ENCODE peak calls at places on chromosomes 6 and 20, in seven cellular contexts. U is ELR; S is GM03348; X is activated naive CD4-positive, alpha-beta T cell; R is KBM-7; I is progenitor cell of endocrine pancreas; E is astrocyte of the cerebellum. A is an unnamed sample.

GRCh38 chr6:90284745-90285481 is 11.7 kb downstream of the BACH2 start:
- DNase-seq in S (no peak), I (no peak), R (peak; percentile 15), X (no peak), U (peak; percentile 73), E (peak; percentile 63), A (no peak)

GRCh38 chr6:21305827-21306469 is 287.6 kb upstream of the SOX4 start:
- DNase-seq in X (no peak), S (peak; percentile 37), I (no peak), R (peak; percentile 13), U (peak; percentile 24), E (no peak), A (peak; percentile 35)

GRCh38 chr6:37657117-37657886 is 40.4 kb downstream of the MDGA1 start:
- DNase-seq in E (no peak), I (no peak), S (no peak), R (no peak), U (peak; percentile 83), X (no peak), A (peak; percentile 80)

GRCh38 chr6:37210313-37210898 is 40.5 kb downstream of the PIM1 start:
- DNase-seq in X (peak; percentile 63), U (peak; percentile 86), I (peak; percentile 67), R (peak; percentile 85), S (peak; percentile 85), E (peak; percentile 81), A (peak; percentile 85)

GRCh38 chr6:10582774-10583508 is 61.8 kb downstream of the GCNT2 start:
- DNase-seq in E (peak; percentile 4), I (no peak), R (peak; percentile 33), U (no peak), X (no peak), S (no peak), A (no peak)

GRCh38 chr20:52996130-52996529 is 24.0 kb downstream of the TSHZ2 start:
- DNase-seq in I (no peak), U (no peak), E (no peak), X (no peak), S (no peak), R (no peak), A (no peak)

GRCh38 chr20:20321917-20322316 is 46.0 kb upstream of the INSM1 start:
- DNase-seq in R (no peak), E (no peak), X (no peak), I (no peak), S (no peak), U (no peak), A (no peak)

GRCh38 chr6:47391675-47392074 is 82.0 kb upstream of the TNFRSF21 start:
- DNase-seq in S (no peak), I (no peak), E (no peak), R (no peak), X (no peak), U (no peak), A (no peak)

GRCh38 chr6:113486172-113486571 is 371.0 kb upstream of the MARCKS start:
- DNase-seq in X (no peak), U (no peak), E (no peak), I (no peak), R (no peak), S (no peak), A (no peak)

GRCh38 chr6:169832247-169832948 is 81.0 kb downstream of the ERMARD start:
- DNase-seq in I (no peak), X (no peak), U (no peak), R (no peak), S (no peak), E (no peak), A (no peak)

GRCh38 chr20:41509801-41510200 is 108.4 kb downstream of the CHD6 start:
- DNase-seq in E (no peak), R (no peak), S (peak; percentile 37), X (no peak), I (no peak), U (no peak), A (no peak)

GRCh38 chr20:19463597-19463996 is 251.2 kb downstream of the SLC24A3 start:
- DNase-seq in I (no peak), U (no peak), R (no peak), E (no peak), S (no peak), X (no peak), A (no peak)

GRCh38 chr20:32993484-32994050 is 10.7 kb downstream of the SUN5 start:
- DNase-seq in U (no peak), X (no peak), R (no peak), S (no peak), E (no peak), I (no peak), A (no peak)

GRCh38 chr20:43341541-43341940 is 116.2 kb upstream of the SRSF6 start:
- DNase-seq in I (no peak), U (no peak), R (no peak), S (no peak), X (no peak), E (no peak), A (no peak)

GRCh38 chr20:26216025-26216424 is 519.4 kb upstream of the ZNF337 start:
- DNase-seq in U (peak; percentile 71), E (no peak), I (no peak), X (no peak), S (peak; percentile 22), R (no peak), A (no peak)

GRCh38 chr6:157813757-157814455 is 9.1 kb upstream of the SNX9 start:
- DNase-seq in I (no peak), S (peak; percentile 30), R (no peak), E (peak; percentile 78), X (no peak), U (peak; percentile 63), A (no peak)

GRCh38 chr6:124967444-124967843 is 5.2 kb downstream of the RNF217 start:
- DNase-seq in S (no peak), E (no peak), R (no peak), X (no peak), U (peak; percentile 85), I (no peak), A (no peak)

GRCh38 chr6:45644720-45645119 is 267.0 kb upstream of the SUPT3H start:
- DNase-seq in X (no peak), R (no peak), I (no peak), S (no peak), E (no peak), U (no peak), A (no peak)

GRCh38 chr6:42099340-42100028 is 42.9 kb downstream of the C6orf132 start:
- DNase-seq in S (peak; percentile 69), R (no peak), X (no peak), U (peak; percentile 79), I (no peak), E (no peak), A (peak; percentile 74)

GRCh38 chr6:22333802-22334201 is 37.0 kb upstream of the PRL start:
- DNase-seq in U (no peak), E (no peak), R (no peak), S (no peak), I (no peak), X (no peak), A (no peak)

GRCh38 chr20:46558511-46558959 is 8.1 kb upstream of the OCSTAMP start:
- DNase-seq in I (no peak), U (peak; percentile 97), S (peak; percentile 69), E (peak; percentile 15), R (no peak), X (no peak), A (peak; percentile 66)

GRCh38 chr6:151690303-151690702 is 117.2 kb upstream of the ESR1 start:
- DNase-seq in S (peak; percentile 62), E (no peak), U (no peak), I (no peak), X (no peak), R (no peak), A (no peak)

GRCh38 chr6:160254467-160255312 is 3.9 kb downstream of the SLC22A2 start:
- DNase-seq in R (no peak), S (no peak), I (peak; percentile 37), U (no peak), E (no peak), X (no peak), A (peak; percentile 86)